ENCODE peak calls at places on chromosomes 16 and 17, in four cellular contexts. Z is aorta, X is brain microvascular endothelial cell, T is upper lobe of right lung. M is an unnamed sample.

GRCh38 chr17:17837380-17837821 is 615 bp upstream of the SREBF1 start:
- DNase-seq in Z (peak; percentile 72), X (peak; percentile 69), T (no peak), M (peak; percentile 60)

GRCh38 chr17:7988750-7989178 is 13.7 kb upstream of the GUCY2D start:
- DNase-seq in Z (no peak), T (no peak), X (peak; percentile 85), M (peak; percentile 42)

GRCh38 chr17:3913531-3914318 is 2.5 kb downstream of the P2RX1 start:
- DNase-seq in T (peak; percentile 89), Z (peak; percentile 90), X (peak; percentile 76), M (no peak)

GRCh38 chr17:80109066-80109618 is 7.8 kb downstream of the GAA start:
- DNase-seq in T (no peak), X (no peak), Z (no peak), M (no peak)

GRCh38 chr16:46690281-46691178 is 1.1 kb downstream of the ORC6 start:
- DNase-seq in Z (no peak), X (peak; percentile 26), T (no peak), M (peak; percentile 13)

GRCh38 chr16:49788505-49788904 is 67.4 kb downstream of the ZNF423 start:
- DNase-seq in X (no peak), Z (peak; percentile 70), T (no peak), M (no peak)

GRCh38 chr16:64412578-64413280 is 709.1 kb downstream of the CDH11 start:
- DNase-seq in T (no peak), Z (peak; percentile 40), X (peak; percentile 81), M (peak; percentile 52)

GRCh38 chr16:65964752-65965151 is 401.7 kb upstream of the CDH5 start:
- DNase-seq in Z (no peak), T (no peak), X (no peak), M (no peak)

GRCh38 chr17:67620088-67620487 is 97.6 kb upstream of the NOL11 start:
- DNase-seq in T (no peak), Z (no peak), X (no peak), M (no peak)

GRCh38 chr17:16477255-16477654 is 14.7 kb downstream of the LRRC75A start:
- DNase-seq in X (peak; percentile 72), T (no peak), Z (peak; percentile 80), M (peak; percentile 56)

GRCh38 chr17:77708049-77708448 is 250.5 kb upstream of the TNRC6C start:
- DNase-seq in T (no peak), X (no peak), Z (no peak), M (no peak)

GRCh38 chr17:79023886-79024771 is at the start of gene C1QTNF1:
- DNase-seq in T (peak; percentile 75), X (no peak), Z (peak; percentile 75), M (no peak)

GRCh38 chr16:49278567-49278827 is 3.1 kb downstream of the CBLN1 start:
- DNase-seq in T (no peak), Z (no peak), X (no peak), M (no peak)

GRCh38 chr17:13002761-13003453 is 14.9 kb downstream of the ELAC2 start:
- DNase-seq in Z (peak; percentile 73), T (peak; percentile 77), X (peak; percentile 80), M (peak; percentile 38)

GRCh38 chr17:14688134-14688533 is 387.3 kb downstream of the HS3ST3B1 start:
- DNase-seq in X (no peak), Z (no peak), T (no peak), M (no peak)

GRCh38 chr17:19383681-19384470 is 3.1 kb downstream of the MFAP4 start:
- DNase-seq in X (no peak), Z (no peak), T (no peak), M (no peak)

GRCh38 chr17:48892940-48893645 is 506 bp downstream of the ATP5MC1 start:
- DNase-seq in X (no peak), T (no peak), Z (no peak), M (no peak)

GRCh38 chr16:46916980-46917379 is 32.8 kb downstream of the GPT2 start:
- DNase-seq in X (no peak), Z (no peak), T (no peak), M (no peak)

GRCh38 chr16:49856741-49857330 is 924 bp upstream of the ZNF423 start:
- DNase-seq in T (peak; percentile 86), Z (peak; percentile 86), X (peak; percentile 81), M (peak; percentile 62)

GRCh38 chr16:53770641-53771040 is 66.7 kb downstream of the FTO start:
- DNase-seq in Z (no peak), X (no peak), T (no peak), M (no peak)

GRCh38 chr17:68513932-68514331 is 1.7 kb downstream of the PRKAR1A start:
- DNase-seq in Z (no peak), X (no peak), T (no peak), M (no peak)

GRCh38 chr16:30950516-30951073 is 1.7 kb downstream of the ORAI3 start:
- DNase-seq in Z (no peak), X (no peak), T (no peak), M (no peak)

GRCh38 chr17:79838541-79839274 is 532 bp downstream of the CBX4 start:
- DNase-seq in T (peak; percentile 82), X (peak; percentile 50), Z (peak; percentile 61), M (peak; percentile 70)

GRCh38 chr17:16881239-16881924 is 90.5 kb downstream of the TNFRSF13B start:
- DNase-seq in X (no peak), T (peak; percentile 18), Z (no peak), M (no peak)

GRCh38 chr16:71647391-71647790 is 21.4 kb downstream of the MARVELD3 start:
- DNase-seq in T (no peak), X (no peak), Z (no peak), M (no peak)

GRCh38 chr17:79911430-79912399 is 72.5 kb upstream of the CBX4 start:
- DNase-seq in Z (no peak), X (no peak), T (no peak), M (no peak)

GRCh38 chr16:64711596-64711995 is 410.3 kb downstream of the CDH11 start:
- DNase-seq in X (no peak), T (no peak), Z (no peak), M (no peak)

GRCh38 chr17:69761767-69762321 is 313.2 kb upstream of the KCNJ16 start:
- DNase-seq in Z (no peak), T (no peak), X (no peak), M (peak; percentile 96)

GRCh38 chr17:63405741-63406261 is 40.3 kb downstream of the CYB561 start:
- DNase-seq in Z (no peak), T (no peak), X (peak; percentile 63), M (peak; percentile 81)

GRCh38 chr17:2212328-2212981 is 91.1 kb downstream of the SMG6 start:
- DNase-seq in X (no peak), T (no peak), Z (peak; percentile 76), M (no peak)

GRCh38 chr17:59381716-59382570 is 50.5 kb downstream of the YPEL2 start:
- DNase-seq in T (no peak), X (no peak), Z (peak; percentile 76), M (no peak)

GRCh38 chr17:79974786-79975497 is 60.7 kb downstream of the TBC1D16 start:
- DNase-seq in X (no peak), T (peak; percentile 63), Z (no peak), M (no peak)

GRCh38 chr16:68359398-68360191 is 48.8 kb downstream of the PRMT7 start:
- DNase-seq in X (no peak), T (no peak), Z (no peak), M (no peak)
- H3K27ac ChIP-seq in X (no peak overlapping the region), T (no peak overlapping the region), Z (no peak overlapping the region), M (no peak overlapping the region)

GRCh38 chr16:4346205-4346781 is 4.8 kb downstream of the PAM16 start:
- DNase-seq in X (no peak), Z (no peak), T (no peak), M (no peak)

GRCh38 chr16:4347010-4347409 is 4.1 kb downstream of the PAM16 start:
- DNase-seq in T (peak; percentile 74), Z (no peak), X (no peak), M (no peak)

GRCh38 chr16:4342866-4343744 is 8.0 kb downstream of the PAM16 start:
- DNase-seq in T (peak; percentile 68), X (no peak), Z (peak; percentile 38), M (no peak)

GRCh38 chr16:4345439-4346204 is 5.5 kb downstream of the PAM16 start:
- DNase-seq in T (peak; percentile 71), X (no peak), Z (no peak), M (no peak)

DNA sequence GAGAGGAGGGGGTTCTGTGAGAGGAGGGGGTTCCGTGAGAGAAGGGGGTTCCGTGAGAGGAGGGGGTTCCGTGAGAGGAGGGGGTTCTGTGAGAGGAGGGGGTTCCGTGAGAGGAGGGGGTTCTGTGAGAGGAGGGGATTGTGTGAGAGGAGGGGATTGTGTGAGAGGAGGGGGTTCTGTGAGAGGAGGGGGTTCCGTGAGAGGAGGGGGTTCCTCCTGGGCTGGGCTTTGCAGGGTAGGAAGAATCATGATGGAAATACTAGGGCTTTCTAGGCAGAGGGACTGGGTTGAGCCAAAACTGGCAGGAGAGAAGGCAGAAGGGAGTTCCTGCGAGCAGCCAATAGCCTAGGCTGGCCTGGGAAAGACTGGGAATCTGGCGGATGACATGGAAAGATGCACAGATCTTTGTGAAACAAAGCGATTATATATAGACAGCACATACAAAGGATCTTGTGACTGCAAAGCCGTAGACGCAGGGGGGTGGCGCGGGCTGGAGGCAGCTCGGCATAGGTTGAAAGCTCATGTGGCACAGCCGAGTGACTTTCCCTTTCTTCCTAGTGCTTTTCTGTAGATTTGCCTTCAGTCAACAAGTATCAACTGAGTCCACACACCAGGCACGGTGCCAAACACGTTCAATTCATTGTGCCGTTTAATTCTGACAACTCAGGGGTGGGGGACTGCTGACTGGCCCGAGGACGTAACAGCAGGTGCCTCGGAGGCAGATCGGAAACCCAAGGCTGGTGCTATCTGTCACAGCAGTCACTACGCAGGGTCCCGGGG is 6.3 kb downstream of the PAM16 start:
- DNase-seq in T (peak; percentile 59), X (no peak), Z (peak; percentile 45), M (no peak)
- H3K27ac ChIP-seq in T (peak overlapping the region; percentile 24), X (no peak overlapping the region), Z (no peak overlapping the region), M (no peak overlapping the region)

GRCh38 chr17:43105146-43105545 is 20.0 kb downstream of the BRCA1 start:
- DNase-seq in X (no peak), Z (no peak), T (no peak), M (no peak)
- H3K27ac ChIP-seq in X (no peak overlapping the region), Z (no peak overlapping the region), T (no peak overlapping the region), M (no peak overlapping the region)

GRCh38 chr17:72152392-72152727 is 31.5 kb downstream of the SOX9 start:
- DNase-seq in T (no peak), Z (no peak), X (peak; percentile 19), M (no peak)
- H3K27ac ChIP-seq in T (no peak overlapping the region), Z (no peak overlapping the region), X (no peak overlapping the region), M (no peak overlapping the region)

GRCh38 chr16:78130950-78131349 is 31.5 kb downstream of the WWOX start:
- DNase-seq in T (no peak), Z (no peak), X (no peak), M (no peak)
- H3K27ac ChIP-seq in T (no peak overlapping the region), Z (no peak overlapping the region), X (no peak overlapping the region), M (no peak overlapping the region)

M was measured in foreskin keratinocyte.